ENCODE peak calls at places on chromosomes 16 and 17, in four cellular contexts. Q is naive thymus-derived CD4-positive, alpha-beta T cell; S is tibial artery; M is CD8-positive, alpha-beta T cell. U is an unnamed sample.

GRCh38 chr17:32518856-32519768 is 32.3 kb downstream of the CDK5R1 start:
- DNase-seq in Q (peak; percentile 23), S (peak; percentile 65), M (peak; percentile 76), U (no peak)

GRCh38 chr17:10130263-10130662 is 68.1 kb downstream of the GAS7 start:
- DNase-seq in Q (no peak), S (no peak), M (no peak), U (no peak)

GRCh38 chr16:89187337-89188063 is 12.8 kb downstream of the SLC22A31 start:
- DNase-seq in Q (peak; percentile 40), S (no peak), M (no peak), U (no peak)

GRCh38 chr17:46072998-46073397 is 73.9 kb downstream of the STH start:
- DNase-seq in Q (no peak), S (no peak), M (no peak), U (no peak)

GRCh38 chr17:19392303-19392702 is 5.3 kb upstream of the MFAP4 start:
- DNase-seq in Q (no peak), S (peak; percentile 71), M (no peak), U (no peak)

GRCh38 chr16:16067127-16067526 is 117.7 kb downstream of the ABCC1 start:
- DNase-seq in Q (no peak), S (peak; percentile 88), M (no peak), U (no peak)

GRCh38 chr16:85475233-85475632 is 137.9 kb upstream of the GSE1 start:
- DNase-seq in Q (no peak), S (no peak), M (no peak), U (no peak)

GRCh38 chr16:14098081-14098480 is 27.0 kb downstream of the MRTFB start:
- DNase-seq in Q (no peak), S (no peak), M (no peak), U (no peak)

GRCh38 chr16:89114159-89114981 is 20.7 kb downstream of the ACSF3 start:
- DNase-seq in Q (no peak), S (no peak), M (peak; percentile 37), U (peak; percentile 69)

GRCh38 chr17:45093444-45094110 is 32.5 kb downstream of the NMT1 start:
- DNase-seq in Q (no peak), S (peak; percentile 79), M (no peak), U (no peak)

GRCh38 chr17:59859444-59860025 is 33.2 kb downstream of the TUBD1 start:
- DNase-seq in Q (no peak), S (no peak), M (no peak), U (no peak)

GRCh38 chr17:31533546-31534155 is 142.2 kb downstream of the RAB11FIP4 start:
- DNase-seq in Q (no peak), S (no peak), M (no peak), U (peak; percentile 31)

GRCh38 chr17:45981306-45981705 is 17.7 kb upstream of the STH start:
- DNase-seq in Q (no peak), S (no peak), M (no peak), U (no peak)

GRCh38 chr17:66472123-66472522 is 169.7 kb downstream of the PRKCA start:
- DNase-seq in Q (no peak), S (no peak), M (no peak), U (no peak)

GRCh38 chr17:66474810-66475497 is 172.5 kb downstream of the PRKCA start:
- DNase-seq in Q (no peak), S (no peak), M (no peak), U (no peak)

GRCh38 chr17:66477615-66478283 is 175.3 kb downstream of the PRKCA start:
- DNase-seq in Q (no peak), S (no peak), M (no peak), U (no peak)

GRCh38 chr17:66476014-66476413 is 173.6 kb downstream of the PRKCA start:
- DNase-seq in Q (no peak), S (no peak), M (no peak), U (no peak)

GRCh38 chr17:66474258-66474657 is 171.8 kb downstream of the PRKCA start:
- DNase-seq in Q (no peak), S (no peak), M (no peak), U (no peak)
- H3K4me3 ChIP-seq in Q (no peak overlapping the region), S (no peak overlapping the region), M (no peak overlapping the region), U (no peak overlapping the region)

DNA sequence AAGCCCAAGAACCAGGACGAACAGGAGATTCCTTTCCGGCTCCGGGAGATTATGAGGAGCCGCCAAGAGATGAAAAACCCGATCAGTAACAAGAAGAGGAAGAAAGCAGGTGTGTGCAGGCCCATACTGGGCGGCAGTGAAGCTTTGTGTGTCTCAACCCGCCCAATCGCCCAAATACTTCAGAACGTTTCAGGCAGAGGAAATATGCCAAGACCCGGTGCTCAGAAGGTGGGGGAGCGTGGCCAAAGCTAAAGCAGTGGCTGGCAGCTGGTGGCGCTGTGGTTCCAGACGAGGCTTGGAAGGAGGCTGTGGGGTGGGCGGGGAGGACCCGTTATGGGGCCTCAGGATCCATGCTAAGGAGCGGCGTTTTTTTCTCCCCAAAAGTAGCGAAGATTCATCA is 1.2 kb downstream of the CCDC137 start:
- DNase-seq in Q (no peak), S (no peak), M (no peak), U (no peak)
- H3K4me3 ChIP-seq in Q (peak overlapping the region; percentile 13), S (no peak overlapping the region), M (no peak overlapping the region), U (peak overlapping the region; percentile 28)

GRCh38 chr17:8799001-8799850 is at the start of gene MFSD6L:
- DNase-seq in Q (no peak), S (no peak), M (no peak), U (no peak)
- H3K4me3 ChIP-seq in Q (no peak within 1 kb of the TSS), S (no peak within 1 kb of the TSS), M (no peak within 1 kb of the TSS), U (no peak within 1 kb of the TSS)

GRCh38 chr16:8958344-8958808 is 5.3 kb downstream of the USP7 start:
- DNase-seq in Q (no peak), S (no peak), M (peak; percentile 30), U (peak; percentile 70)
- H3K4me3 ChIP-seq in Q (peak overlapping the region; percentile 46), S (no peak overlapping the region), M (peak overlapping the region; percentile 25), U (peak overlapping the region; percentile 35)

GRCh38 chr17:43984521-43984920 is 19.9 kb upstream of the NAGS start:
- DNase-seq in Q (no peak), S (no peak), M (no peak), U (no peak)
- H3K4me3 ChIP-seq in Q (no peak overlapping the region), S (no peak overlapping the region), M (no peak overlapping the region), U (no peak overlapping the region)

DNA sequence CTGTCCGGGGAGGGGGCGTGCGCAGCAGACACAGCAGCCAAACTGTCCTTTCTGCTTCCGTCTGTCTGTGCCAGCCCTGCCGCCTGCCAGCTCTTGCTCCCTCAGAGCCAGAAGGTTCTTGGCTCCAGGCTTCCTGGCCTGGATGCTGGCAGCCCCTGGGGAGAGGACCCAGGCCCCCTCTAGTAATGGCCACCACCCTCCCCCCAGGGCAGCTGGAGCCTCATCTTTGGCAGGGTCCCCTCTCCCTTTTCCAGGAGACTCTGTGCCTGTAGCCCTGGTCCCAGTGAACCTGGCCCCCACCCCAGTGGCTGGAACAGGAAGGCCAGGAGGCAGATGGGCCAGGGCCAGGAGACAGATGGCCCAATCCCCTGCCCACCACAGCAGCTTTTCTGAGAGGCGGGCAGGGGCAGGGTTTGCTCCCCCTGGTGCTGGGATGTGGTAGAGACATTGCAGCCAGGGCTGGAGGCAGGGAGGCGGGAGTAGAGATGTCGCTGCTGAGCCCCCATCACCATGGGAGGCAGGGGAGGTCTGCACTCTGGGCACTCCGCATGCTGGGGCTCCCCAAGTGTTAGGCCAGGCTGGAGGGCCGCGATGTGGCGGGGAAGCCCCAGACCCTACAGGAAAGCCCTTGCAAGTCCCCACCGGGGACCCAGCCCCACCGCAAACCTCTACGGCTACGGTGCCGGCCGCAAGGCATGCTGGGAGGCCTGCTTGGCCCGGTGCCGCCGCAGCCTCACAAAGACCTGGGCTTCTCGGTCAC is 16.7 kb downstream of the UNC13D start:
- DNase-seq in Q (peak; percentile 41), S (peak; percentile 81), M (peak; percentile 69), U (no peak)
- H3K4me3 ChIP-seq in Q (peak overlapping the region; percentile 30), S (peak overlapping the region; percentile 44), M (peak overlapping the region; percentile 39), U (no peak overlapping the region)

GRCh38 chr17:7651959-7652658 is 1.4 kb downstream of the ATP1B2 start:
- DNase-seq in Q (no peak), S (no peak), M (no peak), U (no peak)
- H3K4me3 ChIP-seq in Q (no peak overlapping the region), S (peak overlapping the region; percentile 48), M (no peak overlapping the region), U (no peak overlapping the region)

GRCh38 chr16:25066747-25067631 is 44.6 kb upstream of the LCMT1 start:
- DNase-seq in Q (peak; percentile 74), S (peak; percentile 92), M (peak; percentile 82), U (no peak)

GRCh38 chr16:25063865-25064264 is 47.7 kb upstream of the LCMT1 start:
- DNase-seq in Q (no peak), S (no peak), M (no peak), U (no peak)

GRCh38 chr16:25065899-25066298 is 45.6 kb upstream of the LCMT1 start:
- DNase-seq in Q (no peak), S (no peak), M (no peak), U (no peak)

GRCh38 chr16:25064967-25065366 is 46.6 kb upstream of the LCMT1 start:
- DNase-seq in Q (no peak), S (no peak), M (no peak), U (no peak)

GRCh38 chr16:25066426-25066746 is 45.2 kb upstream of the LCMT1 start:
- DNase-seq in Q (no peak), S (no peak), M (no peak), U (no peak)
- H3K4me3 ChIP-seq in Q (peak overlapping the region; percentile 85), S (peak overlapping the region; percentile 93), M (peak overlapping the region; percentile 70), U (no peak overlapping the region)

DNA sequence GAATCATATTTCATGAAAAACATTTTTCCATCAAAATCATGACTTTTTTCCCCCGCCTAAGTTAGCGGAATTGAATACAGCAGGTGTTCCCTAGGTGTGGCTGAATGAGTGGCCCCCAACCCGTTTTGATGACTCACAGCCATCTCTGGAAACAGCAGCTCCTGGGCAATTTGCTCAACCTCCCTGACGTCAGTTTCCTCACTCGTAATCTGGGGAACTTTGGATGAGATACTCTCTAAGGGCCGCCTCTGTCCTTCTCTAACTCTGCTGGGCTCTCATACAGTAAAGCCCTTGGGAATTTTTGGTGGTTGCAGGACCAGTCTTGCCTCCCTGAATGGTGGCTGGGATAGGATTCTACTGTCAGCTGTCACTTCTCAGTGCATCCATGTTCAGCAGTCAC is 11.6 kb upstream of the NTN1 start:
- DNase-seq in Q (no peak), S (peak; percentile 21), M (no peak), U (no peak)
- H3K4me3 ChIP-seq in Q (no peak overlapping the region), S (no peak overlapping the region), M (no peak overlapping the region), U (no peak overlapping the region)